ENCODE peak calls at places on chromosome 15, in six cellular contexts. C is cerebellar nuclear complex; I is stimulated activated CD4-positive, alpha-beta T cell treated with anti-CD3 and anti-CD28 coated beads, TNF-alpha, amount 100 ng/mL, for 24 hours; A is glutamatergic neuron; Z is stimulated activated CD8-positive, alpha-beta memory T cell treated with anti-CD3 and anti-CD28 coated beads, Interleukin-4, amount 100 ng/mL, for 1 hour; T is mucosa of gallbladder. N is an unnamed sample.

GRCh38 chr15:58064119-58065010 is 1.1 kb downstream of the ALDH1A2 start:
- DNase-seq in T (no peak), A (no peak), C (no peak), Z (no peak), I (no peak), N (no peak)

GRCh38 chr15:80070840-80071239 is 11.4 kb downstream of the ZFAND6 start:
- DNase-seq in A (no peak), I (no peak), C (no peak), T (no peak), Z (no peak), N (peak; percentile 51)

GRCh38 chr15:62560943-62561571 is 396.0 kb upstream of the C2CD4B start:
- DNase-seq in C (no peak), Z (no peak), T (no peak), I (no peak), A (no peak), N (peak; percentile 15)

GRCh38 chr15:81506936-81507335 is 132.9 kb upstream of the TMC3 start:
- DNase-seq in C (no peak), A (no peak), T (no peak), I (no peak), Z (no peak), N (no peak)

GRCh38 chr15:90870354-90871096 is 2.1 kb downstream of the FURIN start:
- DNase-seq in I (no peak), C (no peak), A (no peak), T (no peak), Z (no peak), N (no peak)

GRCh38 chr15:74130089-74130848 is at the start of gene ISLR2:
- DNase-seq in Z (no peak), A (peak; percentile 60), T (no peak), C (no peak), I (no peak), N (no peak)

GRCh38 chr15:79985571-79985970 is 14.6 kb upstream of the BCL2A1 start:
- DNase-seq in Z (no peak), A (no peak), I (no peak), C (no peak), T (no peak), N (no peak)

GRCh38 chr15:91098451-91098850 is 1.6 kb upstream of the SV2B start:
- DNase-seq in C (no peak), I (no peak), Z (no peak), A (no peak), T (no peak), N (no peak)

GRCh38 chr15:63250312-63250965 is 27.0 kb upstream of the APH1B start:
- DNase-seq in A (no peak), I (no peak), Z (no peak), C (no peak), T (no peak), N (no peak)

GRCh38 chr15:84653910-84654688 is at the start of gene WDR73:
- DNase-seq in T (peak; percentile 98), A (peak; percentile 99), Z (peak; percentile 97), I (peak; percentile 96), C (peak; percentile 66), N (peak; percentile 93)

GRCh38 chr15:32844118-32844711 is 126.4 kb downstream of the GREM1 start:
- DNase-seq in C (no peak), I (no peak), A (no peak), T (no peak), Z (no peak), N (peak; percentile 31)

GRCh38 chr15:32956006-32956405 is 238.2 kb downstream of the GREM1 start:
- DNase-seq in I (no peak), Z (no peak), C (no peak), A (no peak), T (no peak), N (peak; percentile 44)

GRCh38 chr15:76139368-76140068 is 79.7 kb downstream of the TMEM266 start:
- DNase-seq in Z (peak; percentile 26), T (peak; percentile 76), I (peak; percentile 71), C (no peak), A (peak; percentile 86), N (peak; percentile 76)

GRCh38 chr15:31586841-31587240 is 260.2 kb downstream of the KLF13 start:
- DNase-seq in T (no peak), C (no peak), A (no peak), Z (no peak), I (no peak), N (no peak)

GRCh38 chr15:27506752-27507151 is 535.8 kb downstream of the GABRG3 start:
- DNase-seq in C (no peak), I (no peak), T (no peak), Z (no peak), A (no peak), N (no peak)